ENCODE peak calls at places on chromosomes 6 and 20, in five cellular contexts. M, H, Z, F and A are unnamed samples. For H3K79me2 and H3K4me1, the result is how much of the 10 kb centered on the place peaks cover.

GRCh38 chr6:43220439-43220951 is 8.8 kb downstream of the DNPH1 start:
- DNase-seq in M (no peak), H (no peak), Z (no peak), F (no peak), A (no peak)

GRCh38 chr6:169868458-169868857 is 117.0 kb downstream of the ERMARD start:
- DNase-seq in M (no peak), H (no peak), Z (no peak), F (no peak), A (no peak)

GRCh38 chr6:135301304-135301703 is 120.2 kb downstream of the MYB start:
- DNase-seq in M (no peak), H (no peak), Z (no peak), F (no peak), A (no peak)

GRCh38 chr6:139839506-139840156 is 465.2 kb upstream of the CITED2 start:
- DNase-seq in M (no peak), H (no peak), Z (no peak), F (no peak), A (no peak)

GRCh38 chr20:46361386-46361785 is 45.0 kb downstream of the ELMO2 start:
- DNase-seq in M (no peak), H (no peak), Z (no peak), F (no peak), A (no peak)

GRCh38 chr6:30743099-30744053 is 889 bp upstream of the FLOT1 start:
- DNase-seq in M (no peak), H (peak), Z (no peak), F (no peak), A (no peak)

GRCh38 chr6:11043961-11044711 is at the start of gene ELOVL2:
- DNase-seq in M (no peak), H (peak), Z (no peak), F (peak), A (peak)

GRCh38 chr6:145815351-145815772 is 767 bp upstream of the FBXO30 start:
- DNase-seq in M (no peak), H (peak), Z (no peak), F (no peak), A (peak)

GRCh38 chr6:11585426-11586016 is 48.0 kb downstream of the TMEM170B start:
- DNase-seq in M (no peak), H (peak), Z (peak), F (peak), A (peak)

GRCh38 chr20:7848351-7848750 is 91.9 kb downstream of the HAO1 start:
- DNase-seq in M (no peak), H (no peak), Z (no peak), F (no peak), A (no peak)

GRCh38 chr20:47576516-47577033 is 74.9 kb downstream of the NCOA3 start:
- DNase-seq in M (no peak), H (peak), Z (peak), F (peak), A (peak)

GRCh38 chr6:145228962-145229582 is 506.2 kb downstream of the EPM2A start:
- DNase-seq in M (no peak), H (no peak), Z (no peak), F (no peak), A (no peak)

GRCh38 chr6:170459451-170459850 is 93.7 kb downstream of the PSMB1 start:
- DNase-seq in M (no peak), H (no peak), Z (peak), F (no peak), A (no peak)

GRCh38 chr20:54713727-54714126 is 238.3 kb downstream of the DOK5 start:
- DNase-seq in M (no peak), H (no peak), Z (no peak), F (no peak), A (no peak)

GRCh38 chr20:59063358-59064213 is 21.0 kb upstream of the PRELID3B start:
- DNase-seq in M (no peak), H (no peak), Z (no peak), F (no peak), A (no peak)

GRCh38 chr20:54622338-54623280 is 147.2 kb downstream of the DOK5 start:
- DNase-seq in M (no peak), H (no peak), Z (no peak), F (no peak), A (no peak)

GRCh38 chr6:36757206-36757605 is 59.6 kb downstream of the RAB44 start:
- DNase-seq in M (no peak), H (no peak), Z (peak), F (no peak), A (no peak)

GRCh38 chr6:2795960-2796359 is 30.8 kb downstream of the WRNIP1 start:
- DNase-seq in M (no peak), H (no peak), Z (no peak), F (no peak), A (no peak)

GRCh38 chr20:63280371-63280770 is 7.8 kb downstream of the ARFGAP1 start:
- DNase-seq in M (no peak), H (no peak), Z (no peak), F (no peak), A (no peak)

GRCh38 chr6:36765943-36766648 is 68.5 kb downstream of the RAB44 start:
- DNase-seq in M (peak), H (peak), Z (no peak), F (peak), A (peak)

GRCh38 chr20:50831605-50832004 is 36.7 kb downstream of the BCAS4 start:
- DNase-seq in M (no peak), H (no peak), Z (no peak), F (no peak), A (no peak)
- H3K79me2 ChIP-seq in M (under half), H (under half), Z (under half), F (under half), A (under half)

GRCh38 chr6:20875369-20875963 is 341.2 kb downstream of the CDKAL1 start:
- DNase-seq in M (no peak), H (no peak), Z (no peak), F (peak), A (no peak)
- H3K4me1 ChIP-seq in M (under half), H (under half), Z (under half), F (under half), A (half or more)

GRCh38 chr20:52667358-52667757 is 304.8 kb upstream of the TSHZ2 start:
- DNase-seq in M (no peak), H (no peak), Z (no peak), F (no peak), A (no peak)
- TF ChIP-seq CREB1 in M (no peak), H (no peak), Z (no peak), F (no peak), A (no peak)

DNA sequence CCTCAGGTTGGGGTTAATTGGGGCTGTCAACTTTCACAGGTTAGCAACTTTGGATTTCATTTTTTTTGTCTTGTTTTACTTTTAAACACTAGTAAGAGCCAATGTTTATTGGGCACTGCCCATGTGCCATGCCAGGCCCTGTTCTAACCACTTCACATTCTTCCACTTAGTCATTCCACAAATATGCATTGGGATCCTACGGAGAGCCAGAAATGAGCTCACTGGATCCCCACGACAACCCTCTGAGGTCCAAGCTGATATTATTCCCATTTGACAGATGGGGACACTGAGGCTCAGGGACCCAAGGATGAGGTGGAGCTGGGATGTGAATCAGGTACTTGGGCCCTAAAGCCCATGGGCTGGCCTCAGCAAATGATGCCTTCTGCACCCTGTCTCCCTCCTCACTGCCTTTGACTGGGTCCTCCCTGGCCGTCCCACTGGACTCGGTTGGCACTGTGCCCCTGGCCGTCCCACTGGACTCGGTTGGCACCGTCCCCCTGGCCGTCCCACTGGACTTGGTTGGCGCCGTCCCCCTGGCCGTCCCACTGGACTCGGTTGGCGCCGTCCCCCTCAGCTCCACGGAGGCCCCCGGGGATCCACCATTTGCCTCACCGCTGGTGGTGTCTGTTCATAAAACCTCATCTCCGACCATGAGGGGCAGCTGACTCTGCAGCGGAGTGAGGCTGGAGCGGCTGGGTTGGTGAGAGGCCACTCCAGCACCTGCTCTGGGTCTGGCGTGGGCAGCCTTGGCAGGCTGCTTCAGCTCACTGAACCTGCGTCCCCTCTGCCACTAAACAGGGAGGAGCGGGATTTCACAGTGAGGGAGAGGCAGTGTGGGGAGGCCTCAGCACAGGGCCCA is 4.8 kb upstream of the PMEPA1 start:
- DNase-seq in M (no peak), H (no peak), Z (no peak), F (no peak), A (no peak)
- H3K79me2 ChIP-seq in M (under half), H (under half), Z (under half), F (under half), A (under half)

DNA sequence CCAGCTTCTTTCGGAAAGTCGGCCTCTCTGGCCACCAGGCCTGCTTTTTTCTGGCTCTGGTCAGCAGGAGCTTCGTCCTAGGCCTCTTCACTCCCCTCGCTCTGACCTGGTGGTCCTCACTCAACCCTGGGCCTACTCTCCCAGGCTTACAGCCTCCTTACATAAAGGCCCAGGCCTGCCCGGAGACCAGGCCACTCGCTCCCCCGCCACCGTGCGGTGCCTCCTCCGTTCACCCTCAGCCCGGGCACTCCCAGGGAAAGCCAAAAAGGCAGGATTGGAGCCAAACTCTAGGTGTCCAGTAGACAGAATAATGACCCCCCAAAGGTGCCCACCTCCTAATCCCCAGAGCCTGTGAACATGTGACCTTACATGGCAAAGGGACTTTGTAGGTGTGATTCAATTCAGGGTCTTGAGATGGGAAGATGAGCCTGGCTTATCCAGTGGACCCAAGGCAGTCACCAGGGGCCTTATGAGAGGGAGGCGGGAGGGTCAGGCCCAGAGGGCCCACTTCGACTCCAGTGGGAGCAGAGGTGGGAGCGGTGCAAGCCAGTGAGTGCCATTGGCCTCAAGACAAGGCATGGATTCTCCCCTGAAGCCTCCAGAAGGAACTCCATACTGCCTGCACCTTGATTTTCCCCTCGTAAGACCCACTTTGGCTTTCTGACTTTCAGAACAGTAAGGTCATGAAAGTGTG is 118.6 kb upstream of the PTPN1 start:
- DNase-seq in M (no peak), H (no peak), Z (no peak), F (no peak), A (no peak)
- H3K4me1 ChIP-seq in M (under half), H (under half), Z (under half), F (half or more), A (under half)

GRCh38 chr6:44386929-44387345 is 569 bp upstream of the CDC5L start:
- DNase-seq in M (no peak), H (peak), Z (no peak), F (no peak), A (no peak)

GRCh38 chr6:44387346-44388134 is at the start of gene CDC5L:
- DNase-seq in M (peak), H (peak), Z (peak), F (peak), A (peak)

GRCh38 chr6:44388135-44388487 is 605 bp downstream of the CDC5L start:
- DNase-seq in M (no peak), H (no peak), Z (peak), F (no peak), A (peak)

GRCh38 chr6:44388876-44389275 is 1.4 kb downstream of the CDC5L start:
- DNase-seq in M (no peak), H (no peak), Z (no peak), F (no peak), A (no peak)

DNA sequence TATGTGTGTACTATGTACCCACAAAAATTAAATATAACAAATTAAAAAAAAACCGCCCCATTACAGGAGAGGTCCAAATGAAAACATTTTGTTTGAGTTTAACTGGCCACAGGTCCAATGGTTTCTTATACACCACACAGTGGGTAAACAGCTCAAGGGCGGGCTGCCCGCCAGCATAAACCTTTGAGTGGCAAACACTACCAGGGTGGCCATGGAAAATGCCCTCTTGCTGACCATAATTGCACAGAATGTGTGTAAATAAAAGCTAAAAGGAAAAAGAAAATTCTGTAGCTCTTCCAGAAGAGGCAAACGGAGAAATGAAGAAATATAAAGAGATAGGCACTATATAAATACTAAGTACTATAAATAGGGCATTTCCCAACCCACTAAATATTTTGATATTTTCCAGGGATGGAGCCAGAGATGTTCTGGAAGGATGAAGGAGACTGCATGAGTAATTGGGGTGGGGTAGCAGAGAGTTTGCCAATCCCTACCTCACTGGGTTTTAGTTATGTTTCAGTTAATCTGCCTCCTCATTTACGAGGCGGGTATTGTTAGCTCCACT is 1.1 kb upstream of the CDC5L start:
- DNase-seq in M (no peak), H (no peak), Z (no peak), F (no peak), A (no peak)
- TF ChIP-seq CREB1 in M (no peak), H (no peak), Z (no peak), F (no peak), A (no peak)

GRCh38 chr20:23928788-23929187 is 49.2 kb upstream of the CST5 start:
- DNase-seq in M (no peak), H (peak), Z (no peak), F (no peak), A (peak)
- H3K79me2 ChIP-seq in M (under half), H (under half), Z (under half), F (under half), A (under half)

GRCh38 chr20:21315138-21315537 is 12.0 kb downstream of the XRN2 start:
- DNase-seq in M (no peak), H (no peak), Z (no peak), F (no peak), A (no peak)
- H3K4me1 ChIP-seq in M (under half), H (under half), Z (under half), F (under half), A (under half)